ENCODE peak calls at places on chromosomes 6 and 20, in four cellular contexts. U is epithelial cell of proximal tubule, K is AG04450, E is nephron progenitor cell. H is an unnamed sample.

GRCh38 chr20:38829296-38829875 is 23.9 kb downstream of the PPP1R16B start:
- DNase-seq in U (no peak), K (no peak), E (no peak), H (no peak)

GRCh38 chr6:53493635-53494025 is 51.3 kb downstream of the GCLC start:
- DNase-seq in U (no peak), K (peak; percentile 15), E (no peak), H (no peak)

GRCh38 chr20:9072741-9073310 is 3.9 kb downstream of the PLCB4 start:
- DNase-seq in U (no peak), K (no peak), E (no peak), H (no peak)

GRCh38 chr6:43635387-43636311 is at the start of gene MAD2L1BP:
- DNase-seq in U (no peak), K (no peak), E (peak; percentile 74), H (peak; percentile 73)

GRCh38 chr6:55669133-55669532 is 90.1 kb upstream of the HMGCLL1 start:
- DNase-seq in U (no peak), K (no peak), E (no peak), H (no peak)

GRCh38 chr6:33075568-33076405 is at the start of gene HLA-DPB1:
- DNase-seq in U (no peak), K (no peak), E (no peak), H (no peak)

GRCh38 chr6:169243661-169244060 is 10.0 kb downstream of the THBS2 start:
- DNase-seq in U (no peak), K (no peak), E (no peak), H (no peak)

GRCh38 chr6:42251911-42252637 is 34.4 kb upstream of the MRPS10 start:
- DNase-seq in U (no peak), K (no peak), E (no peak), H (no peak)

GRCh38 chr20:32333181-32333987 is 24.7 kb upstream of the ASXL1 start:
- DNase-seq in U (no peak), K (no peak), E (no peak), H (no peak)

GRCh38 chr6:22025468-22026159 is 271.2 kb downstream of the PRL start:
- DNase-seq in U (no peak), K (peak; percentile 48), E (peak; percentile 12), H (peak; percentile 55)

GRCh38 chr6:56594699-56595098 is 48.0 kb downstream of the DST start:
- DNase-seq in U (no peak), K (no peak), E (no peak), H (no peak)

GRCh38 chr20:33431797-33432381 is 11.7 kb downstream of the SNTA1 start:
- DNase-seq in U (no peak), K (no peak), E (no peak), H (no peak)

GRCh38 chr6:150027806-150028565 is 2.7 kb upstream of the RAET1L start:
- DNase-seq in U (no peak), K (no peak), E (no peak), H (no peak)

GRCh38 chr6:28158318-28158717 is 16.6 kb downstream of the ZKSCAN8 start:
- DNase-seq in U (no peak), K (no peak), E (no peak), H (no peak)

GRCh38 chr20:4445331-4445730 is 276.4 kb upstream of the PRND start:
- DNase-seq in U (no peak), K (no peak), E (no peak), H (no peak)
- TF ChIP-seq CTCF in U (no peak), K (no peak), E (no peak), H (no peak)

DNA sequence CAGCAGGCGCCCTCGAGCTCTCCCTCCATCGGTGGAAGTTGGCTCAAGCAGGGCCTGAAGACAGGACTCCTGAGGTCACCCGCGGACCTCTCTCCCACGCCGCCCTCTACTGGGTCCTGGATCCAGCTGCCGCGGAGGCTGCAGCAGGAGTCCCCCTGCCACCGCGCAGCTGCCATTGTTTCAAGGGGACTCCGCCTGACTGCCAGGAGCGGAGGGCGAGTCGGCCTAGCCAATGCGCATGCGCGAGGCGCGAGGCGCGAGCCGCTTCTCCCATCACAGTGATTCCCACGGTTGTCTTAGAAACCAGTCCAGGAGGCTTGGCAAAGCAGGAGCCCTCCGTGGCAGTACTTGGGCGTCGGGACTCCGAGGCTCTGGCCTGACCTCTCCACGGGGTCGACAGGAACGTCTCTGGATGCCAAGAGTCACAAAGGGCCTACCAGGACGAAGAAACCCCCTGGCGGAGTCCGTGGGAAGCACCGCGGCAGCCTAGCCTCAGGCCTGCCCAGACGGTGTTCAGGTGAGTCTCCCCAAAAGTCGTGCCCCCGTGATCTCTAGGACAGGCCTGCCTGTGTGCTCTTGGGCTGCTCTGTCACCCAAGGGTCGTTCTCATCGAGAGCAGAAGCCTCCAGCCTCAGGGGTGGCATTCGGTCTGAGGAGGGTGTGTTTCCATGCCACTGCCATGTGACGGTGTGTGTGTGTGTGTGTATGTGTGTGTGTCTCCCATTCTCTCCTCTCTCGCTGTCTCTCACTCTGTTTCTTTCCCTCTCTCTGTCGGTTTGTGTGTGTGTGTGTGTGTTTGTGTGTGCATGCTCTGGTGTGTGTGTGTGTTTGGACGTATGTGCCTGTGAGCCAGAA is 290.6 kb upstream of the ZNF337 start:
- DNase-seq in U (no peak), K (no peak), E (no peak), H (no peak)
- TF ChIP-seq CTCF in U (peak; percentile 39), K (peak; percentile 26), E (no peak), H (peak; percentile 15)

GRCh38 chr20:60363698-60364097 is 405.5 kb downstream of the CDH26 start:
- DNase-seq in U (no peak), K (no peak), E (no peak), H (no peak)

GRCh38 chr20:60362531-60362930 is 404.3 kb downstream of the CDH26 start:
- DNase-seq in U (no peak), K (no peak), E (no peak), H (no peak)

GRCh38 chr20:60361761-60362410 is 403.7 kb downstream of the CDH26 start:
- DNase-seq in U (no peak), K (no peak), E (no peak), H (no peak)

GRCh38 chr20:60365882-60366281 is 407.7 kb downstream of the CDH26 start:
- DNase-seq in U (no peak), K (no peak), E (no peak), H (no peak)

DNA sequence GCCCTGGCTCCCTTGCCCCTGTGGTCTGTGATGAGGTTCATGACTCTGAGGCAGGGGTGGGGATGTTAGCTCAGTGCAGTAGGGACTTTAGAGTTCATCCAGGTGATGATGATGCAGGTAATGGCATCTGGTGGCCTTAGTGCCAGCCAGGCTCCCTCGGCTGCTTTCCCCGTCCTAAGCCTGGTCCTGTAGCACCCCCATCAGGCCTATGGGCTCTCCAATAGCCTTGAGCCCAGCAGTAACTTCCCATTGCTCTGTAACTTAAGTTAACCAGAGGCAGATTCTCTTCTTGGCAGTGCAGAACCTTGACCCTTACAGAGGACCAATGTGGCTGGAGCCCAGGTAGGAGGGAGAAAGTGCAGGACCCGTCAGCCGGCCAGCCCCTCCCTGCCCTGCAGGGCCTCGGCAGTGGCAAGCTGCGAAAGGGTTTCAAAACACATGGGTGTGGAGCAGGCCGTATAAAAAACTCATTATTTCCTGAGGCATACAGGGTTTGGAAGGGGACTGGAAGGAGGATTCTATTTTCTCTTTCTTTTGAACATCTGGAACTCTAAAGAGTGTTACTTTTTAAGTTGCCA is 406.9 kb downstream of the CDH26 start:
- DNase-seq in U (no peak), K (no peak), E (no peak), H (no peak)
- TF ChIP-seq CTCF in U (peak; percentile 3), K (peak; percentile 9), E (no peak), H (no peak)

DNA sequence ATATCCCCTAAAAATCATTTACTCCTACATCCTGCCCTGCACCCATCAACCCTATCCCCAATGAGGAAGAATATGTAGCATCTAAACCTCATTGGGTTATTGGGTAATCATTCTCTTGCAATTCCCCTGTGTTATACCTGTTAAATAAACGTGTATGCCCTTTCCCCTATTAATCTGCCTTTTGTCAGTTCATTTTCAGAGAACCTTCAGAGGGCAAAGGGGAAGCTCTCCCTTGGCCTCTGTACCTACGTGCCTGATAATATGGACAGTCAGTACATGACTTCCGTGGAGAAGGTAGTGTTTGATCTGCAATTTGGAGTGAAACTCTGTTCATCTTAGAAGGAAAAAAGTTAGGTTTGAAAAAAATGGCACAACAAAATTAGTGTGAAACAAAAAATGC is 173.5 kb upstream of the RUNX2 start:
- DNase-seq in U (no peak), K (no peak), E (no peak), H (no peak)
- TF ChIP-seq CTCF in U (no peak), K (no peak), E (no peak), H (no peak)

GRCh38 chr6:9848094-9848493 is 566.8 kb downstream of the TFAP2A start:
- DNase-seq in U (no peak), K (no peak), E (no peak), H (no peak)

GRCh38 chr6:9851006-9851405 is 563.9 kb downstream of the TFAP2A start:
- DNase-seq in U (no peak), K (no peak), E (no peak), H (no peak)

DNA sequence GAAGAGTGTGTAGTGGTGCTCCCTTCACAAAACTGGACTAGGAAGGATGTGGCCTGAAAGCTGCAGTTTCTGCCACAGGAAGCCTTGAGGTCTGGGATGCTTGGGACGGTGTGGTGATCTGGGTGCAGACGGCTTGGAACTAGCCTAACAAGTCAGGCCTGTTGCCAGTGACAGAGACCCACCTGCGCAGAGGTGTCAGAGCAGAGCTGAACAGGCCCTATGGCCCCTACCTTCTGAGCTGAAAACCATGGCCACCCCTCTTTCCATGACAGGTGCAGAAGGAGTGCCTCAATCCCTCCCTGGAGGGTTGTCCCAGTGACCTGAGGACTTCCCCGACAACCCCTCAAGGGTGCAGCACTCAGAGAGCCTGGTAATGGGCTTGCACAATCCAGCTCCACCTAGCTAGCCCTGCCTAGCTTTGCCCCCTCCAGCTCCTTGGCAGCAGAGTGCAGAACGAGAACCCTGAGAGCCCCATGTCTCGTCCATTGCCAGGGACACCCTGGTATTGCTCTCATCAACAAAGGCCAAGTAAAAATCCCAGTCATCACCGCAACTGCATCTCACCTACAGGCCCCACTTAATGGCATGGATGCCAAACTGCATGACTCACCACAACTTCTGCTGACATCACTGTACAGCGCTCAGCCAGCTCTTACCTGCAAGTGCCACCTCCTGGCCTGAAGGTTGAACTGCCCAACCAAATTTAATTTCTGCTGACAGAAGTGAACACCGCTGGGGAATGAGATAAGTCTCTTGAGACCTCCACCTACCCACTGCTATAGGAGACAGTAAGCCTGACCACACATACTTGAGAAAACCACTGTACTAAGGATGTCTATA is 563.1 kb downstream of the TFAP2A start:
- DNase-seq in U (no peak), K (no peak), E (no peak), H (no peak)
- TF ChIP-seq CTCF in U (peak; percentile 39), K (no peak), E (no peak), H (no peak)

GRCh38 chr6:6646859-6647258 is 58.3 kb downstream of the LY86 start:
- DNase-seq in U (no peak), K (no peak), E (no peak), H (no peak)
- TF ChIP-seq CTCF in U (peak; percentile 35), K (no peak), E (no peak), H (no peak)

DNA sequence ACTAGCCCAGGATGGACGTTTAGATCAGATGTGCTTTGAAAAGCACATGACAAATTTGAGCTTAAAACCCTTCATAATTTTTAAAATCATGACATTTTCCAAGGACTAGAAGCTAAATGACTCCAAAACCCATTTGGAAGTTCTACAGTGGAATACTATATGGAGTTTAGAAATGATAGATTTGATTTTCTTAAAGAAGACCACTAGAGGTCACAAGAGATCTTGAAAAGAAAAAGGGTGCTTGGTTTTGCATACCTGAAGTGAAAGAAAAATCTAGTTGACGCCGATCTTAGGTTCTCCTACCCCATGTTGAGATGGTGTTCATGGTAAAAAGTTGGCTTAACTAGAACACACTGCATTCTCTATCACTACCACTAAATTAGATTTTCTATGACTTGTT is 31.5 kb downstream of the CFAP61 start:
- DNase-seq in U (no peak), K (no peak), E (no peak), H (no peak)
- TF ChIP-seq CTCF in U (peak; percentile 57), K (peak; percentile 46), E (peak; percentile 60), H (peak; percentile 79)

H was measured in CD14-positive monocyte.